ENCODE peak calls at places on chromosomes 11 and 22, in six cellular contexts. P is heart right ventricle, J is H9, T is right atrium auricular region, D is AG10803, V is upper lobe of right lung. E is an unnamed sample.
A peak's percentile ranks its signal among the peaks of the same experiment; 100 is the strongest.

GRCh38 chr11:46315783-46316563 is 31.3 kb upstream of the DGKZ start:
- DNase-seq in V (no peak), D (no peak), J (no peak), T (no peak), P (peak; percentile 75), E (no peak)

GRCh38 chr11:93648168-93648567 is 13.3 kb upstream of the CEP295 start:
- DNase-seq in T (no peak), V (no peak), P (no peak), J (no peak), D (peak; percentile 27), E (peak; percentile 20)

GRCh38 chr11:10298342-10298741 is 4.3 kb upstream of the SBF2 start:
- DNase-seq in P (no peak), D (peak; percentile 85), J (no peak), V (no peak), T (no peak), E (peak; percentile 93)

GRCh38 chr11:14435717-14436116 is 63.9 kb downstream of the COPB1 start:
- DNase-seq in P (no peak), D (no peak), T (no peak), V (no peak), J (no peak), E (no peak)

GRCh38 chr11:5992604-5993251 is 5.9 kb upstream of the OR52L1 start:
- DNase-seq in D (peak; percentile 26), J (no peak), V (no peak), T (no peak), P (no peak), E (no peak)

GRCh38 chr22:37735054-37735453 is 38.2 kb downstream of the TRIOBP start:
- DNase-seq in P (peak; percentile 57), T (peak; percentile 76), V (peak; percentile 80), J (peak; percentile 77), D (no peak), E (no peak)

GRCh38 chr11:75330279-75330678 is 21.2 kb downstream of the ARRB1 start:
- DNase-seq in D (no peak), P (no peak), T (no peak), J (no peak), V (no peak), E (no peak)

GRCh38 chr11:45573728-45574127 is 91.7 kb downstream of the CHST1 start:
- DNase-seq in T (no peak), V (no peak), J (no peak), D (no peak), P (no peak), E (no peak)

GRCh38 chr22:31901388-31902137 is 42.8 kb upstream of the YWHAH start:
- DNase-seq in D (no peak), J (no peak), V (no peak), T (no peak), P (no peak), E (no peak)

GRCh38 chr11:63020671-63021255 is 5.1 kb upstream of the SLC22A8 start:
- DNase-seq in P (no peak), T (no peak), V (no peak), D (no peak), J (peak; percentile 85), E (no peak)

GRCh38 chr22:24066260-24066659 is 55.2 kb downstream of the CABIN1 start:
- DNase-seq in D (no peak), V (peak; percentile 30), P (no peak), T (no peak), J (no peak), E (no peak)

GRCh38 chr11:12496181-12497025 is 119.0 kb downstream of the PARVA start:
- DNase-seq in T (no peak), V (no peak), J (peak; percentile 41), P (no peak), D (no peak), E (peak; percentile 11)

GRCh38 chr11:44530413-44531115 is 34.9 kb upstream of the CD82 start:
- DNase-seq in J (no peak), P (no peak), D (no peak), T (no peak), V (no peak), E (no peak)

GRCh38 chr11:133277886-133278285 is 254.4 kb downstream of the OPCML start:
- DNase-seq in J (no peak), D (no peak), T (no peak), P (no peak), V (no peak), E (no peak)

DNA sequence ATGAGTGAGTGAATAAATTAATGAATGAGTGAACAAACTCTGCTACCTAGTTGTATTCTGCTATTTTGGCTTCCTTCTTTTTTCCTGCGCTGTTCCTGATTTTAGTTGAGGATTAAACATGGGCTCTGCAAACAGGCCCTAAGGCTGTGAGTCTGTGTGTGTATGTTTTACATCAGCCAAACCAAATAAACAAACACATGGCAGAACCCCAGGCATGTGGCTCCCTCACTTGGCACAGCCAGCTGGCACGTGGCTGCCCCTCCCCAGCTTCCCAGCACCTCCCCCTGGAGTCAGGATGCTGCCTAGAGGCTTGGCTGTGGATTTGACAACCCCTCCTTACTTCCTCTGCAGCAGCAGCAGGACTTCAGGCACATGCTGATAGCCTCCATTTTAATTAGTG is 593.2 kb downstream of the INSC start:
- DNase-seq in V (no peak), T (no peak), D (no peak), P (peak; percentile 45), J (peak; percentile 36), E (no peak)
- TF ChIP-seq CTCF in V (peak; percentile 19), T (peak; percentile 11), D (no peak), P (peak; percentile 7), J (no peak), E (no peak)

DNA sequence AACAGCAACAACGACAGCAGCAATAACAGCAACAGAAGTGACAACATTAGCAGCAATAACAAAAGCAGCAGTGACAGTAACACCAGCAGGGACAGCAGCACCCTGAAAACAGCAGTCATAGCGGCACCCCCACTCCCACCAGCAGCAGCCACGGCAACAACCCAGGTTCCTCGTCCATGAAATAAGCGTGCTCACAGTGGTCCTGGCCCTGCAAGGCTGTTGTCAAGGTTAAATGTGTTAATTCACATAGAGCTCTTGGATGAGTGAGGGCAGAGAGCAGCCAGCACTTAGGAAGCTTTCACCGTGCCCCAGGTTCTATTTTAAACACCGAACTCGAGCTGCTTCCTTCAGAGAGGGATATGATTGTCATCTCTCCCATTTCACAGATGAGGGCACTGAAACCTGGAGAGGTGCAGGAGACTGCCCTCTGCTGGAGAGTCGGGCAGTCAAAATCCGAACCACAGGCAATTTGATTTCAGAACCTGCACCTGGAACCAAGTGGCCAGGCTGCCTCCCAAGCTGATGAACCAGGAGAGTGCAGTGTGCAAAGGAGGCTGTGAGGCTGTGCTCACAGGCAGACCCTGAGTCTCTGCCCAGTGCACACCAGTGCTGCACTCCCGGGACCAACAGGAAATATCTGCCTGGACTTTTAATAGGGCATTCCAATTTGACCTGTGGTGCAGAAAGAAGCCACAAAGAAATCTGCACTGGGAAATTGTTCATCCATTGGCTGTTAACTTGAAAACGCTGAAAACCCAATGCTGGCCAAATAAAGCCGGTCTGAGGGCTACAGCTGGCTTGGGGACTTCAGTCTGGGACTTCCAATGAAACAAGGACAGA is 22.9 kb upstream of the FGF3 start:
- DNase-seq in P (no peak), J (peak; percentile 75), T (no peak), D (no peak), V (no peak), E (no peak)
- TF ChIP-seq CTCF in P (peak; percentile 19), J (peak; percentile 79), T (peak; percentile 34), D (peak; percentile 43), V (peak; percentile 35), E (peak; percentile 73)

DNA sequence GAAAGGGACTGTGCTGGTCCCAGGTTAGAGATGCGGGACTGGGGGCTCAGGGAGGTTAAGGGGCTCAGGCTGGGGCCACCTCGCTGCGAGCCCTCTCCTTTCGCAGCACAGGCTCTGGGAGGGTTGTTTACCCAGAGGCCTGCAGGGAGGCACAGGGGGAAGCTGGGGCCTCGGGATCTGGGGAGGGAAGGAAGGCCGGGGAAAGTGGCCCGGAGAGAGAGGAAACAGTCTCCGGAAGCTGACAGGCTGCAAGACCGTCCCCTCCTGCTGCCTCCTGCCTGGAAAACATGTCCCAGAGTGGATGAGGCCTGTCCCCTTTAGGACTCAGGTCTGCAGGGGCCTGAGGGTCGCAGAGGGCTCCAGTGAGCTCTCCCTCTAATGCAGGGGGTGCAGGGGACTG is 45.4 kb downstream of the MYO7A start:
- DNase-seq in V (no peak), D (no peak), P (peak; percentile 23), T (no peak), J (no peak), E (no peak)
- TF ChIP-seq CTCF in V (no peak), D (no peak), P (no peak), T (no peak), J (no peak), E (no peak)

GRCh38 chr11:106076923-106077608 is at the start of gene KBTBD3:
- DNase-seq in T (peak; percentile 99), P (peak; percentile 98), J (peak; percentile 99), D (peak; percentile 99), V (peak; percentile 99), E (peak; percentile 99)
- TF ChIP-seq CTCF in T (peak; percentile 56), P (peak; percentile 49), J (peak; percentile 65), D (peak; percentile 50), V (peak; percentile 41), E (peak; percentile 63)

GRCh38 chr11:87292598-87292997 is 254.9 kb downstream of the TMEM135 start:
- DNase-seq in P (no peak), J (no peak), V (no peak), D (no peak), T (no peak), E (no peak)

GRCh38 chr11:87295237-87295636 is 257.5 kb downstream of the TMEM135 start:
- DNase-seq in D (no peak), J (no peak), T (no peak), P (no peak), V (no peak), E (no peak)

GRCh38 chr11:87286338-87286737 is 248.6 kb downstream of the TMEM135 start:
- DNase-seq in T (no peak), D (no peak), V (no peak), J (no peak), P (no peak), E (no peak)

GRCh38 chr11:87290304-87290922 is 252.7 kb downstream of the TMEM135 start:
- DNase-seq in V (no peak), P (no peak), D (peak; percentile 64), J (no peak), T (no peak), E (peak; percentile 58)
- TF ChIP-seq CTCF in V (peak; percentile 75), P (peak; percentile 76), D (peak; percentile 75), J (peak; percentile 86), T (peak; percentile 76), E (peak; percentile 91)

GRCh38 chr11:59040607-59041006 is 45.5 kb upstream of the GLYATL1B start:
- DNase-seq in V (no peak), T (no peak), P (no peak), D (no peak), J (no peak), E (no peak)
- TF ChIP-seq CTCF in V (no peak), T (no peak), P (no peak), D (no peak), J (no peak), E (no peak)

GRCh38 chr11:36475192-36475591 is 34.9 kb downstream of the TRAF6 start:
- DNase-seq in J (no peak), P (no peak), V (no peak), T (no peak), D (peak; percentile 36), E (peak; percentile 28)

GRCh38 chr11:36480833-36481232 is 29.2 kb downstream of the TRAF6 start:
- DNase-seq in J (no peak), T (no peak), P (no peak), D (no peak), V (no peak), E (no peak)

GRCh38 chr11:36478700-36479329 is 31.3 kb downstream of the TRAF6 start:
- DNase-seq in J (no peak), P (no peak), D (peak; percentile 62), T (no peak), V (no peak), E (peak; percentile 54)
- TF ChIP-seq CTCF in J (peak; percentile 75), P (peak; percentile 72), D (peak; percentile 87), T (peak; percentile 63), V (peak; percentile 57), E (peak; percentile 78)

E was measured in HFFc6.